ENCODE peak calls at places on chromosomes 6 and 20, in five cellular contexts. One of them, this sample, is unnamed.

GRCh38 chr6:35008858-35009257 is 119.8 kb downstream of the ANKS1A start:
- ATAC-seq in right cardiac atrium: no peak
- ATAC-seq in HCT116: no peak
- ATAC-seq in activated CD8-positive, alpha-beta T cell treated with anti-CD3 and anti-CD28 coated beads, Interleukin-2, amount 10 ng/mL, durations not matched to agents 7 days and 5 days: no peak
- ATAC-seq in omental fat pad: no peak
- ATAC-seq in this sample: peak; percentile 17

GRCh38 chr6:3769610-3770009 is 18.1 kb upstream of the PXDC1 start:
- ATAC-seq in omental fat pad: peak; percentile 65
- ATAC-seq in activated CD8-positive, alpha-beta T cell treated with anti-CD3 and anti-CD28 coated beads, Interleukin-2, amount 10 ng/mL, durations not matched to agents 7 days and 5 days: no peak
- ATAC-seq in right cardiac atrium: no peak
- ATAC-seq in HCT116: no peak
- ATAC-seq in this sample: no peak

GRCh38 chr6:118869894-118870665 is 23.9 kb upstream of the ASF1A start:
- ATAC-seq in right cardiac atrium: no peak
- ATAC-seq in activated CD8-positive, alpha-beta T cell treated with anti-CD3 and anti-CD28 coated beads, Interleukin-2, amount 10 ng/mL, durations not matched to agents 7 days and 5 days: no peak
- ATAC-seq in HCT116: no peak
- ATAC-seq in omental fat pad: no peak
- ATAC-seq in this sample: no peak

GRCh38 chr6:53795254-53795701 is 473 bp downstream of the LRRC1 start:
- ATAC-seq in omental fat pad: peak; percentile 24
- ATAC-seq in HCT116: peak; percentile 21
- ATAC-seq in activated CD8-positive, alpha-beta T cell treated with anti-CD3 and anti-CD28 coated beads, Interleukin-2, amount 10 ng/mL, durations not matched to agents 7 days and 5 days: no peak
- ATAC-seq in right cardiac atrium: no peak
- ATAC-seq in this sample: peak; percentile 19

GRCh38 chr20:25246182-25246943 is 1.5 kb upstream of the PYGB start:
- ATAC-seq in activated CD8-positive, alpha-beta T cell treated with anti-CD3 and anti-CD28 coated beads, Interleukin-2, amount 10 ng/mL, durations not matched to agents 7 days and 5 days: no peak
- ATAC-seq in right cardiac atrium: no peak
- ATAC-seq in omental fat pad: no peak
- ATAC-seq in HCT116: no peak
- ATAC-seq in this sample: no peak

GRCh38 chr20:49452011-49452482 is 30.4 kb downstream of the KCNB1 start:
- ATAC-seq in right cardiac atrium: peak; percentile 60
- ATAC-seq in omental fat pad: peak; percentile 16
- ATAC-seq in activated CD8-positive, alpha-beta T cell treated with anti-CD3 and anti-CD28 coated beads, Interleukin-2, amount 10 ng/mL, durations not matched to agents 7 days and 5 days: no peak
- ATAC-seq in HCT116: no peak
- ATAC-seq in this sample: peak; percentile 27

GRCh38 chr6:116773886-116774285 is 8.4 kb upstream of the FAM162B start:
- ATAC-seq in right cardiac atrium: no peak
- ATAC-seq in activated CD8-positive, alpha-beta T cell treated with anti-CD3 and anti-CD28 coated beads, Interleukin-2, amount 10 ng/mL, durations not matched to agents 7 days and 5 days: no peak
- ATAC-seq in omental fat pad: no peak
- ATAC-seq in HCT116: no peak
- ATAC-seq in this sample: no peak

GRCh38 chr6:85792278-85792677 is 149.6 kb upstream of the SYNCRIP start:
- ATAC-seq in activated CD8-positive, alpha-beta T cell treated with anti-CD3 and anti-CD28 coated beads, Interleukin-2, amount 10 ng/mL, durations not matched to agents 7 days and 5 days: no peak
- ATAC-seq in HCT116: no peak
- ATAC-seq in omental fat pad: no peak
- ATAC-seq in right cardiac atrium: no peak
- ATAC-seq in this sample: peak; percentile 81

GRCh38 chr6:150641398-150642139 is 41.9 kb downstream of the PLEKHG1 start:
- ATAC-seq in right cardiac atrium: peak; percentile 61
- ATAC-seq in omental fat pad: no peak
- ATAC-seq in HCT116: no peak
- ATAC-seq in activated CD8-positive, alpha-beta T cell treated with anti-CD3 and anti-CD28 coated beads, Interleukin-2, amount 10 ng/mL, durations not matched to agents 7 days and 5 days: no peak
- ATAC-seq in this sample: no peak

GRCh38 chr6:17242087-17242486 is 39.1 kb upstream of the RBM24 start:
- ATAC-seq in right cardiac atrium: no peak
- ATAC-seq in HCT116: no peak
- ATAC-seq in activated CD8-positive, alpha-beta T cell treated with anti-CD3 and anti-CD28 coated beads, Interleukin-2, amount 10 ng/mL, durations not matched to agents 7 days and 5 days: no peak
- ATAC-seq in omental fat pad: no peak
- ATAC-seq in this sample: no peak

GRCh38 chr6:64983108-64983507 is 723.9 kb downstream of the EYS start:
- ATAC-seq in omental fat pad: no peak
- ATAC-seq in activated CD8-positive, alpha-beta T cell treated with anti-CD3 and anti-CD28 coated beads, Interleukin-2, amount 10 ng/mL, durations not matched to agents 7 days and 5 days: no peak
- ATAC-seq in right cardiac atrium: no peak
- ATAC-seq in HCT116: no peak
- ATAC-seq in this sample: no peak

GRCh38 chr6:36955671-36956070 is 1.1 kb downstream of the PI16 start:
- ATAC-seq in HCT116: no peak
- ATAC-seq in activated CD8-positive, alpha-beta T cell treated with anti-CD3 and anti-CD28 coated beads, Interleukin-2, amount 10 ng/mL, durations not matched to agents 7 days and 5 days: peak; percentile 38
- ATAC-seq in omental fat pad: peak; percentile 24
- ATAC-seq in right cardiac atrium: no peak
- ATAC-seq in this sample: no peak

GRCh38 chr6:83615025-83615999 is 93.6 kb downstream of the SNAP91 start:
- ATAC-seq in HCT116: peak; percentile 78
- ATAC-seq in omental fat pad: no peak
- ATAC-seq in activated CD8-positive, alpha-beta T cell treated with anti-CD3 and anti-CD28 coated beads, Interleukin-2, amount 10 ng/mL, durations not matched to agents 7 days and 5 days: no peak
- ATAC-seq in right cardiac atrium: no peak
- ATAC-seq in this sample: no peak

GRCh38 chr6:4849214-4849613 is 73.0 kb downstream of the CDYL start:
- ATAC-seq in omental fat pad: no peak
- ATAC-seq in activated CD8-positive, alpha-beta T cell treated with anti-CD3 and anti-CD28 coated beads, Interleukin-2, amount 10 ng/mL, durations not matched to agents 7 days and 5 days: no peak
- ATAC-seq in HCT116: no peak
- ATAC-seq in right cardiac atrium: no peak
- ATAC-seq in this sample: no peak

GRCh38 chr6:164086326-164086887 is 671.9 kb downstream of the QKI start:
- ATAC-seq in right cardiac atrium: no peak
- ATAC-seq in omental fat pad: no peak
- ATAC-seq in activated CD8-positive, alpha-beta T cell treated with anti-CD3 and anti-CD28 coated beads, Interleukin-2, amount 10 ng/mL, durations not matched to agents 7 days and 5 days: no peak
- ATAC-seq in HCT116: no peak
- ATAC-seq in this sample: no peak

GRCh38 chr6:57248311-57248895 is 26.3 kb upstream of the RAB23 start:
- ATAC-seq in HCT116: peak; percentile 46
- ATAC-seq in omental fat pad: no peak
- ATAC-seq in activated CD8-positive, alpha-beta T cell treated with anti-CD3 and anti-CD28 coated beads, Interleukin-2, amount 10 ng/mL, durations not matched to agents 7 days and 5 days: no peak
- ATAC-seq in right cardiac atrium: no peak
- ATAC-seq in this sample: no peak

GRCh38 chr6:99412065-99412464 is 13.0 kb downstream of the PNISR start:
- ATAC-seq in omental fat pad: no peak
- ATAC-seq in HCT116: no peak
- ATAC-seq in activated CD8-positive, alpha-beta T cell treated with anti-CD3 and anti-CD28 coated beads, Interleukin-2, amount 10 ng/mL, durations not matched to agents 7 days and 5 days: no peak
- ATAC-seq in right cardiac atrium: peak; percentile 51
- ATAC-seq in this sample: no peak